ENCODE peak calls at places on chromosomes 3 and 15, in seven cellular contexts. One of them, this sample, is unnamed.

GRCh38 chr3:13627681-13628080 is 78.8 kb downstream of the FBLN2 start:
- DNase-seq in NCI-H2029 treated with DMSO at 0.1 percent for 48 hours: no peak
- DNase-seq in kidney: peak
- DNase-seq in activated CD8-positive, alpha-beta memory T cell treated with anti-CD3 and anti-CD28 coated beads, Interleukin-2, amount 50 U/mL, for 4 hours: no peak
- DNase-seq in AG08396: no peak
- DNase-seq in coronary artery: no peak
- DNase-seq in T-helper 17 cell: no peak
- DNase-seq in this sample: no peak

GRCh38 chr15:31869640-31870335 is 160.5 kb upstream of the CHRNA7 start:
- DNase-seq in NCI-H2029 treated with DMSO at 0.1 percent for 48 hours: no peak
- DNase-seq in kidney: peak
- DNase-seq in activated CD8-positive, alpha-beta memory T cell treated with anti-CD3 and anti-CD28 coated beads, Interleukin-2, amount 50 U/mL, for 4 hours: no peak
- DNase-seq in AG08396: peak
- DNase-seq in coronary artery: no peak
- DNase-seq in T-helper 17 cell: no peak
- DNase-seq in this sample: peak

GRCh38 chr3:146574173-146574572 is 29.8 kb upstream of the PLSCR1 start:
- DNase-seq in NCI-H2029 treated with DMSO at 0.1 percent for 48 hours: no peak
- DNase-seq in kidney: no peak
- DNase-seq in activated CD8-positive, alpha-beta memory T cell treated with anti-CD3 and anti-CD28 coated beads, Interleukin-2, amount 50 U/mL, for 4 hours: no peak
- DNase-seq in AG08396: no peak
- DNase-seq in coronary artery: no peak
- DNase-seq in T-helper 17 cell: no peak
- DNase-seq in this sample: no peak

GRCh38 chr15:84734794-84735479 is 13.5 kb upstream of the ZNF592 start:
- DNase-seq in NCI-H2029 treated with DMSO at 0.1 percent for 48 hours: peak
- DNase-seq in kidney: no peak
- DNase-seq in activated CD8-positive, alpha-beta memory T cell treated with anti-CD3 and anti-CD28 coated beads, Interleukin-2, amount 50 U/mL, for 4 hours: peak
- DNase-seq in AG08396: no peak
- DNase-seq in coronary artery: no peak
- DNase-seq in T-helper 17 cell: peak
- DNase-seq in this sample: peak

GRCh38 chr15:76928231-76928630 is 3.3 kb upstream of the RCN2 start:
- DNase-seq in NCI-H2029 treated with DMSO at 0.1 percent for 48 hours: no peak
- DNase-seq in kidney: no peak
- DNase-seq in activated CD8-positive, alpha-beta memory T cell treated with anti-CD3 and anti-CD28 coated beads, Interleukin-2, amount 50 U/mL, for 4 hours: no peak
- DNase-seq in AG08396: no peak
- DNase-seq in coronary artery: no peak
- DNase-seq in T-helper 17 cell: no peak
- DNase-seq in this sample: no peak

GRCh38 chr15:77456746-77457618 is 36.3 kb downstream of the HMG20A start:
- DNase-seq in NCI-H2029 treated with DMSO at 0.1 percent for 48 hours: no peak
- DNase-seq in kidney: no peak
- DNase-seq in activated CD8-positive, alpha-beta memory T cell treated with anti-CD3 and anti-CD28 coated beads, Interleukin-2, amount 50 U/mL, for 4 hours: no peak
- DNase-seq in AG08396: no peak
- DNase-seq in coronary artery: no peak
- DNase-seq in T-helper 17 cell: no peak
- DNase-seq in this sample: no peak

GRCh38 chr3:158770254-158771017 is 31.4 kb upstream of the MFSD1 start:
- DNase-seq in NCI-H2029 treated with DMSO at 0.1 percent for 48 hours: no peak
- DNase-seq in kidney: no peak
- DNase-seq in activated CD8-positive, alpha-beta memory T cell treated with anti-CD3 and anti-CD28 coated beads, Interleukin-2, amount 50 U/mL, for 4 hours: no peak
- DNase-seq in AG08396: peak
- DNase-seq in coronary artery: no peak
- DNase-seq in T-helper 17 cell: no peak
- DNase-seq in this sample: no peak

GRCh38 chr3:171462224-171462623 is 2.0 kb upstream of the TNIK start:
- DNase-seq in NCI-H2029 treated with DMSO at 0.1 percent for 48 hours: no peak
- DNase-seq in kidney: no peak
- DNase-seq in activated CD8-positive, alpha-beta memory T cell treated with anti-CD3 and anti-CD28 coated beads, Interleukin-2, amount 50 U/mL, for 4 hours: peak
- DNase-seq in AG08396: no peak
- DNase-seq in coronary artery: no peak
- DNase-seq in T-helper 17 cell: no peak
- DNase-seq in this sample: no peak

GRCh38 chr3:101676765-101677435 is at the start of gene ZBTB11:
- DNase-seq in NCI-H2029 treated with DMSO at 0.1 percent for 48 hours: no peak
- DNase-seq in kidney: peak
- DNase-seq in activated CD8-positive, alpha-beta memory T cell treated with anti-CD3 and anti-CD28 coated beads, Interleukin-2, amount 50 U/mL, for 4 hours: peak
- DNase-seq in AG08396: peak
- DNase-seq in coronary artery: peak
- DNase-seq in T-helper 17 cell: peak
- DNase-seq in this sample: peak

GRCh38 chr3:83877909-83878308 is 1080.9 kb upstream of the CADM2 start:
- DNase-seq in NCI-H2029 treated with DMSO at 0.1 percent for 48 hours: no peak
- DNase-seq in kidney: no peak
- DNase-seq in activated CD8-positive, alpha-beta memory T cell treated with anti-CD3 and anti-CD28 coated beads, Interleukin-2, amount 50 U/mL, for 4 hours: no peak
- DNase-seq in AG08396: no peak
- DNase-seq in coronary artery: no peak
- DNase-seq in T-helper 17 cell: no peak
- DNase-seq in this sample: no peak

GRCh38 chr3:127792664-127793292 is 29.5 kb downstream of the MGLL start:
- DNase-seq in NCI-H2029 treated with DMSO at 0.1 percent for 48 hours: peak
- DNase-seq in kidney: peak
- DNase-seq in activated CD8-positive, alpha-beta memory T cell treated with anti-CD3 and anti-CD28 coated beads, Interleukin-2, amount 50 U/mL, for 4 hours: no peak
- DNase-seq in AG08396: peak
- DNase-seq in coronary artery: no peak
- DNase-seq in T-helper 17 cell: no peak
- DNase-seq in this sample: no peak

GRCh38 chr3:128787256-128788253 is 61.6 kb downstream of the RAB7A start:
- DNase-seq in NCI-H2029 treated with DMSO at 0.1 percent for 48 hours: no peak
- DNase-seq in kidney: no peak
- DNase-seq in activated CD8-positive, alpha-beta memory T cell treated with anti-CD3 and anti-CD28 coated beads, Interleukin-2, amount 50 U/mL, for 4 hours: peak
- DNase-seq in AG08396: no peak
- DNase-seq in coronary artery: no peak
- DNase-seq in T-helper 17 cell: no peak
- DNase-seq in this sample: no peak

GRCh38 chr3:54897028-54897711 is 30.7 kb downstream of the LRTM1 start:
- DNase-seq in NCI-H2029 treated with DMSO at 0.1 percent for 48 hours: no peak
- DNase-seq in kidney: no peak
- DNase-seq in activated CD8-positive, alpha-beta memory T cell treated with anti-CD3 and anti-CD28 coated beads, Interleukin-2, amount 50 U/mL, for 4 hours: no peak
- DNase-seq in AG08396: peak
- DNase-seq in coronary artery: no peak
- DNase-seq in T-helper 17 cell: no peak
- DNase-seq in this sample: no peak

GRCh38 chr3:171354706-171355582 is 105.3 kb downstream of the TNIK start:
- DNase-seq in NCI-H2029 treated with DMSO at 0.1 percent for 48 hours: no peak
- DNase-seq in kidney: no peak
- DNase-seq in activated CD8-positive, alpha-beta memory T cell treated with anti-CD3 and anti-CD28 coated beads, Interleukin-2, amount 50 U/mL, for 4 hours: no peak
- DNase-seq in AG08396: no peak
- DNase-seq in coronary artery: no peak
- DNase-seq in T-helper 17 cell: no peak
- DNase-seq in this sample: no peak

GRCh38 chr3:48069339-48069738 is 53.1 kb upstream of the MAP4 start:
- DNase-seq in NCI-H2029 treated with DMSO at 0.1 percent for 48 hours: no peak
- DNase-seq in kidney: no peak
- DNase-seq in activated CD8-positive, alpha-beta memory T cell treated with anti-CD3 and anti-CD28 coated beads, Interleukin-2, amount 50 U/mL, for 4 hours: no peak
- DNase-seq in AG08396: no peak
- DNase-seq in coronary artery: no peak
- DNase-seq in T-helper 17 cell: no peak
- DNase-seq in this sample: no peak

GRCh38 chr3:126941721-126942270 is 41.1 kb upstream of the PLXNA1 start:
- DNase-seq in NCI-H2029 treated with DMSO at 0.1 percent for 48 hours: no peak
- DNase-seq in kidney: no peak
- DNase-seq in activated CD8-positive, alpha-beta memory T cell treated with anti-CD3 and anti-CD28 coated beads, Interleukin-2, amount 50 U/mL, for 4 hours: no peak
- DNase-seq in AG08396: no peak
- DNase-seq in coronary artery: no peak
- DNase-seq in T-helper 17 cell: no peak
- DNase-seq in this sample: no peak

GRCh38 chr3:79257811-79258210 is 510.0 kb downstream of the ROBO1 start:
- DNase-seq in NCI-H2029 treated with DMSO at 0.1 percent for 48 hours: no peak
- DNase-seq in kidney: no peak
- DNase-seq in activated CD8-positive, alpha-beta memory T cell treated with anti-CD3 and anti-CD28 coated beads, Interleukin-2, amount 50 U/mL, for 4 hours: no peak
- DNase-seq in AG08396: no peak
- DNase-seq in coronary artery: no peak
- DNase-seq in T-helper 17 cell: no peak
- DNase-seq in this sample: no peak

GRCh38 chr15:40079456-40079855 is 29.2 kb downstream of the BMF start:
- DNase-seq in NCI-H2029 treated with DMSO at 0.1 percent for 48 hours: no peak
- DNase-seq in kidney: no peak
- DNase-seq in activated CD8-positive, alpha-beta memory T cell treated with anti-CD3 and anti-CD28 coated beads, Interleukin-2, amount 50 U/mL, for 4 hours: no peak
- DNase-seq in AG08396: no peak
- DNase-seq in coronary artery: no peak
- DNase-seq in T-helper 17 cell: no peak
- DNase-seq in this sample: no peak

GRCh38 chr3:47296562-47297302 is 14.0 kb downstream of the KLHL18 start:
- DNase-seq in NCI-H2029 treated with DMSO at 0.1 percent for 48 hours: no peak
- DNase-seq in kidney: no peak
- DNase-seq in activated CD8-positive, alpha-beta memory T cell treated with anti-CD3 and anti-CD28 coated beads, Interleukin-2, amount 50 U/mL, for 4 hours: no peak
- DNase-seq in AG08396: no peak
- DNase-seq in coronary artery: no peak
- DNase-seq in T-helper 17 cell: no peak
- DNase-seq in this sample: no peak

GRCh38 chr3:28860307-28860706 is 420.6 kb upstream of the RBMS3 start:
- DNase-seq in NCI-H2029 treated with DMSO at 0.1 percent for 48 hours: no peak
- DNase-seq in kidney: no peak
- DNase-seq in activated CD8-positive, alpha-beta memory T cell treated with anti-CD3 and anti-CD28 coated beads, Interleukin-2, amount 50 U/mL, for 4 hours: no peak
- DNase-seq in AG08396: no peak
- DNase-seq in coronary artery: no peak
- DNase-seq in T-helper 17 cell: no peak
- DNase-seq in this sample: no peak

GRCh38 chr15:20352241-20353200 is 189.1 kb downstream of the GOLGA6L6 start:
- DNase-seq in NCI-H2029 treated with DMSO at 0.1 percent for 48 hours: no peak
- DNase-seq in kidney: peak
- DNase-seq in activated CD8-positive, alpha-beta memory T cell treated with anti-CD3 and anti-CD28 coated beads, Interleukin-2, amount 50 U/mL, for 4 hours: peak
- DNase-seq in AG08396: no peak
- DNase-seq in coronary artery: no peak
- DNase-seq in T-helper 17 cell: no peak
- DNase-seq in this sample: peak

GRCh38 chr3:37601832-37602231 is 259.8 kb upstream of the CTDSPL start:
- DNase-seq in NCI-H2029 treated with DMSO at 0.1 percent for 48 hours: no peak
- DNase-seq in kidney: no peak
- DNase-seq in activated CD8-positive, alpha-beta memory T cell treated with anti-CD3 and anti-CD28 coated beads, Interleukin-2, amount 50 U/mL, for 4 hours: no peak
- DNase-seq in AG08396: no peak
- DNase-seq in coronary artery: no peak
- DNase-seq in T-helper 17 cell: no peak
- DNase-seq in this sample: no peak

GRCh38 chr3:107068980-107069379 is 308.3 kb upstream of the CCDC54 start:
- DNase-seq in NCI-H2029 treated with DMSO at 0.1 percent for 48 hours: no peak
- DNase-seq in kidney: no peak
- DNase-seq in activated CD8-positive, alpha-beta memory T cell treated with anti-CD3 and anti-CD28 coated beads, Interleukin-2, amount 50 U/mL, for 4 hours: no peak
- DNase-seq in AG08396: peak
- DNase-seq in coronary artery: no peak
- DNase-seq in T-helper 17 cell: no peak
- DNase-seq in this sample: no peak

GRCh38 chr3:190346541-190346940 is 24.3 kb upstream of the CLDN1 start:
- DNase-seq in NCI-H2029 treated with DMSO at 0.1 percent for 48 hours: no peak
- DNase-seq in kidney: no peak
- DNase-seq in activated CD8-positive, alpha-beta memory T cell treated with anti-CD3 and anti-CD28 coated beads, Interleukin-2, amount 50 U/mL, for 4 hours: no peak
- DNase-seq in AG08396: no peak
- DNase-seq in coronary artery: no peak
- DNase-seq in T-helper 17 cell: no peak
- DNase-seq in this sample: no peak

GRCh38 chr3:148716657-148717056 is 19.0 kb downstream of the AGTR1 start:
- DNase-seq in NCI-H2029 treated with DMSO at 0.1 percent for 48 hours: no peak
- DNase-seq in kidney: no peak
- DNase-seq in activated CD8-positive, alpha-beta memory T cell treated with anti-CD3 and anti-CD28 coated beads, Interleukin-2, amount 50 U/mL, for 4 hours: no peak
- DNase-seq in AG08396: no peak
- DNase-seq in coronary artery: no peak
- DNase-seq in T-helper 17 cell: no peak
- DNase-seq in this sample: no peak

GRCh38 chr3:182568206-182568605 is 225.1 kb upstream of the ATP11B start:
- DNase-seq in NCI-H2029 treated with DMSO at 0.1 percent for 48 hours: no peak
- DNase-seq in kidney: no peak
- DNase-seq in activated CD8-positive, alpha-beta memory T cell treated with anti-CD3 and anti-CD28 coated beads, Interleukin-2, amount 50 U/mL, for 4 hours: no peak
- DNase-seq in AG08396: no peak
- DNase-seq in coronary artery: no peak
- DNase-seq in T-helper 17 cell: no peak
- DNase-seq in this sample: no peak

This sample was measured in natural killer cell.